ENCODE peak calls at places on chromosome 3, in five cellular contexts. Q, J, B, O and X are unnamed samples.

GRCh38 chr3:79490165-79491028 is 277.4 kb downstream of the ROBO1 start:
- DNase-seq in Q (no peak), J (peak; percentile 62), B (peak; percentile 41), O (no peak), X (peak; percentile 55)

GRCh38 chr3:160796813-160797164 is 40.8 kb downstream of the PPM1L start:
- DNase-seq in Q (no peak), J (peak; percentile 51), B (no peak), O (no peak), X (peak; percentile 13)

GRCh38 chr3:105647047-105647446 is 221.8 kb downstream of the CBLB start:
- DNase-seq in Q (no peak), J (no peak), B (peak; percentile 96), O (no peak), X (no peak)

GRCh38 chr3:116864627-116864927 is 155.0 kb downstream of the TUSC7 start:
- DNase-seq in Q (no peak), J (no peak), B (no peak), O (no peak), X (no peak)

GRCh38 chr3:32973982-32974381 is 22.5 kb downstream of the CCR4 start:
- DNase-seq in Q (no peak), J (no peak), B (peak; percentile 63), O (no peak), X (no peak)

GRCh38 chr3:109178701-109179100 is 42.2 kb downstream of the C3orf85 start:
- DNase-seq in Q (no peak), J (no peak), B (no peak), O (no peak), X (no peak)

GRCh38 chr3:150544726-150545125 is 1.6 kb downstream of the SERP1 start:
- DNase-seq in Q (no peak), J (no peak), B (peak; percentile 47), O (no peak), X (no peak)

GRCh38 chr3:141476033-141476432 is 10.8 kb upstream of the RASA2 start:
- DNase-seq in Q (no peak), J (no peak), B (no peak), O (no peak), X (no peak)

GRCh38 chr3:138474163-138474562 is 39.7 kb downstream of the ESYT3 start:
- DNase-seq in Q (no peak), J (no peak), B (no peak), O (no peak), X (no peak)

GRCh38 chr3:10245313-10245712 is 2.9 kb upstream of the TATDN2 start:
- DNase-seq in Q (no peak), J (no peak), B (no peak), O (no peak), X (no peak)

GRCh38 chr3:56131976-56132590 is 336.2 kb downstream of the ERC2 start:
- DNase-seq in Q (peak; percentile 32), J (no peak), B (peak; percentile 95), O (no peak), X (no peak)

GRCh38 chr3:183178833-183179549 is 16.5 kb upstream of the LAMP3 start:
- DNase-seq in Q (peak; percentile 20), J (peak; percentile 24), B (no peak), O (peak; percentile 84), X (peak; percentile 15)

DNA sequence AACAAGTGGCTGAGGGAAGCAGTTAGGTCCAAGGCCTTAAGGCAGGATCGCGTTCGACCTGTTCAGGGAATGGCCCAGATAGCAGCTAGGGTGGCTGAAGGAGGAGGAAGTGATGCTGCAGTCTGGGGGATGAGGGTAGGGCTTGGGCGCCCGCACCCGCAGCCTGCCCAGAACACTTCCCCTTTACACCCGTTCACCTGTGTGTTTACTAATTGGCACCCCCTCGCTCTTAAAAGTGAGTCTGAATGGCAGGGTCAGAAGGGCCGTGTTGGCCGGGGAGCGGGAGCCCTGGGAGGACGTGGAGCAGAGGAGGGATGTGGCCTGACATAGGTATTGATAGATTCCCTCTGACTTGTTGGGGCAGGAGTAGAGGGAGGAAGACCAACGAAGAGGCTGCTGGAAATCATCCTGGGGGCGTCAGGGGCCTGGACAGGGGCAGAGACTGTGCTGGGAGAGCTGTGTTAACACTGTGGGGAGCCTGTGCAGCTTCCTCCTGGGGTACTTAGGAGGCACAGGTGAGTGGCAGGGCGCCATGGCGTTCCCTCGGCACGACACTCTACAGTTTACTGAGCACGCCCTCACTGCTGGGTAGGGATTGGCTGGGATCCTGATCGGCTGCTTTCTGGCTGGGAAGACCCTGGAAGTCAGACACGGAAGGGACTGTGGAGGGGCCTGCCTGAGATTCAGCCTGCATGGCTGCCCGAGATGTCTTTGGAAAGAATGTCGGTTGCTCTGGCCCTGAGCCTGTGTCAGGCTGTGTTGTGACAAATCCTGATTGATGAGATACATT is 51.6 kb downstream of the SLC6A6 start:
- DNase-seq in Q (no peak), J (no peak), B (no peak), O (peak; percentile 87), X (no peak)
- H3K27ac ChIP-seq in Q (peak overlapping the region; percentile 90), J (peak overlapping the region; percentile 35), B (peak overlapping the region; percentile 87), O (peak overlapping the region; percentile 76), X (peak overlapping the region; percentile 38)

GRCh38 chr3:131502530-131503327 is at the start of gene MRPL3:
- DNase-seq in Q (peak; percentile 74), J (peak; percentile 86), B (peak; percentile 87), O (peak; percentile 96), X (peak; percentile 73)
- TF ChIP-seq POLR2A in Q (no peak), J (peak; percentile 67), B (peak; percentile 75), O (no peak), X (peak; percentile 21)

GRCh38 chr3:48243886-48244285 is 3.0 kb downstream of the ZNF589 start:
- DNase-seq in Q (no peak), J (no peak), B (no peak), O (no peak), X (no peak)

GRCh38 chr3:48238506-48239085 is 2.3 kb upstream of the ZNF589 start:
- DNase-seq in Q (no peak), J (no peak), B (no peak), O (no peak), X (no peak)

GRCh38 chr3:48240000-48240710 is 749 bp upstream of the ZNF589 start:
- DNase-seq in Q (no peak), J (no peak), B (no peak), O (no peak), X (no peak)

GRCh38 chr3:48244462-48244861 is 3.6 kb downstream of the ZNF589 start:
- DNase-seq in Q (no peak), J (no peak), B (no peak), O (no peak), X (no peak)

DNA sequence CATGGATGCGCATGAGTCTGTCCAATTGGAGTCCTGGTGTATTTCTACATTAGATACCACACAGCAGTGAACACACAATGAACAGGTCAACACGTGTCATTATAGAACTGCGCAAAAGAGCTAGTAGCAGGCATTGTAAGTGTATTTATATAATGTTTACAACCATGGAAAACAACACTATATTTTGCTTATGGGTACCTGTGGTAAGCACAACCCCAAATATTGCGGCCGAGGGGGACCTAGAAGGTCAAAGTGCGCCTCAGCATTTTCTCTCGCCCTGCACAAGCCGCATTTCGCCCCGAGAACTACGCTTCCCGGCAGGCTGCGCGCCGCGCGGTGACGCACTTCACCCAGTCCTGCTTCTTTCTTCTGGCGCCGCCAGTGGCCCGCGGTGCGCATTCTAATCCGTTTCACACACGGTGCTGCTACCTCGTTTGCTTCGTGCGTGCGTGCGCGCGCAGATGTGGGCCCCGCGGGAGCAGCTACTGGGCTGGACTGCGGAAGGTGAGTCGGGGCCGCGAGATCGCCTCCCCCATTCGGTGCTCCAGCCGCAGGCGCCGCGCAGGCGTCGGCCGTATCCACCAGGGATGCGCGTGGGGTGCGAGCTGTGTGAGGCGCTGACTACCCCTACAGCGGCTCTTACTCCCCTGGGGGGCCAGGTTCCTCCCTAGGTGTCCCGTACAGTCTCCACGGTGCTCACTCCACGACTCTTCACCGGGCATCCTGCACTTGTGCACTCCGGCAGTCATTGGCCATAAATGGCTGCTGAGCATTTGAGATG is at the start of gene ZNF589:
- DNase-seq in Q (peak; percentile 91), J (peak; percentile 95), B (peak; percentile 79), O (peak; percentile 99), X (peak; percentile 94)
- H3K27ac ChIP-seq in Q (peak within 1 kb of the TSS; percentile 82), J (peak within 1 kb of the TSS; percentile 76), B (peak within 1 kb of the TSS; percentile 49), O (peak within 1 kb of the TSS; percentile 94), X (peak within 1 kb of the TSS; percentile 80)

GRCh38 chr3:50607271-50608091 is 4.1 kb downstream of the CISH start:
- DNase-seq in Q (no peak), J (no peak), B (no peak), O (no peak), X (no peak)
- TF ChIP-seq POLR2A in Q (no peak), J (no peak), B (no peak), O (no peak), X (no peak)

DNA sequence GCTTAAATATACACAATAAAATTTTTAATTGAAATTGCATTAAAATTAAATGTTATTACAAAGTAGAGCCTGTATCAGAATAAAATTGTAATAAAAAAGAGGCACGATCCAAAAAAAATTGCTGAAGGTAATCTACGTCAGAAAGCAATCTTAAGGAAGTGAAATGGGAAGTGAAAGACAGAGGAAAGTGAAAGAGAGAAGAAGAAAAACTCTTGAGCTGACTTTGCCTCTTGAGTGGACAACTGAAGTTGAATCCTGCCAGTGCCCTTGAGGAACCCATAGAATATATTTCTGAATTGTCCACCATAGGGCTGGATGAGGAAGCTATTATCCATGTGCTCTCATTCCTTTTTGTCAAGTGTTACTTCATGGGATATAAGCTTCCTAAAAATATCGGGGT is 285.1 kb upstream of the STAC start:
- DNase-seq in Q (no peak), J (no peak), B (no peak), O (no peak), X (no peak)
- H3K27ac ChIP-seq in Q (no peak overlapping the region), J (no peak overlapping the region), B (no peak overlapping the region), O (no peak overlapping the region), X (no peak overlapping the region)

GRCh38 chr3:179071569-179072397 is at the start of gene ZMAT3:
- DNase-seq in Q (peak; percentile 84), J (peak; percentile 83), B (peak; percentile 82), O (peak; percentile 96), X (peak; percentile 76)
- TF ChIP-seq POLR2A in Q (peak; percentile 49), J (peak; percentile 74), B (peak; percentile 75), O (peak; percentile 72), X (peak; percentile 40)

GRCh38 chr3:66971891-66972551 is 26.1 kb upstream of the KBTBD8 start:
- DNase-seq in Q (peak; percentile 66), J (peak; percentile 73), B (peak; percentile 70), O (peak; percentile 89), X (peak; percentile 56)
- H3K27ac ChIP-seq in Q (peak overlapping the region; percentile 62), J (no peak overlapping the region), B (no peak overlapping the region), O (peak overlapping the region; percentile 76), X (no peak overlapping the region)

GRCh38 chr3:168096210-168096795 is 579 bp upstream of the GOLIM4 start:
- DNase-seq in Q (no peak), J (peak; percentile 68), B (peak; percentile 93), O (peak; percentile 83), X (no peak)
- TF ChIP-seq POLR2A in Q (no peak), J (no peak), B (no peak), O (no peak), X (no peak)